ENCODE peak calls at places on chromosomes 16 and 17, in nine cellular contexts. Y is NCI-H82, Q is KG1, N is dorsolateral prefrontal cortex, S is brain pericyte, J is KBM-7, I is T-helper 2 cell, V is body of pancreas, Z is SW 1271. K is an unnamed sample.

GRCh38 chr17:66268247-66268927 is 34.0 kb upstream of the PRKCA start:
- DNase-seq in Y (no peak), Q (no peak), N (no peak), S (no peak), J (no peak), I (no peak), V (no peak), Z (peak; percentile 29), K (no peak)

GRCh38 chr16:27634781-27635180 is 84.8 kb downstream of the KATNIP start:
- DNase-seq in Y (no peak), Q (no peak), N (no peak), S (no peak), J (no peak), I (no peak), V (no peak), Z (no peak), K (no peak)

GRCh38 chr16:70391881-70392481 is 45.3 kb downstream of the DDX19A start:
- DNase-seq in Y (peak; percentile 64), Q (no peak), N (peak; percentile 66), S (no peak), J (no peak), I (no peak), V (no peak), Z (no peak), K (no peak)

GRCh38 chr16:69522732-69523404 is 42.9 kb upstream of the NFAT5 start:
- DNase-seq in Y (peak; percentile 53), Q (no peak), N (no peak), S (no peak), J (peak; percentile 32), I (no peak), V (no peak), Z (peak; percentile 14), K (no peak)

GRCh38 chr17:72719582-72720493 is 372.6 kb downstream of the SLC39A11 start:
- DNase-seq in Y (no peak), Q (peak; percentile 85), N (no peak), S (peak; percentile 47), J (peak; percentile 89), I (peak; percentile 45), V (no peak), Z (no peak), K (no peak)

GRCh38 chr16:57113042-57113453 is 20.7 kb downstream of the CPNE2 start:
- DNase-seq in Y (no peak), Q (no peak), N (no peak), S (no peak), J (no peak), I (no peak), V (no peak), Z (no peak), K (no peak)

GRCh38 chr17:61338874-61339478 is 60.7 kb upstream of the TBX2 start:
- DNase-seq in Y (no peak), Q (no peak), N (no peak), S (no peak), J (no peak), I (no peak), V (no peak), Z (no peak), K (no peak)

GRCh38 chr17:67366193-67367157 is at the start of gene PSMD12:
- DNase-seq in Y (peak; percentile 93), Q (peak; percentile 74), N (peak; percentile 93), S (no peak), J (peak; percentile 92), I (peak; percentile 87), V (peak; percentile 95), Z (peak; percentile 88), K (peak; percentile 92)

GRCh38 chr17:7636192-7636591 is 6.3 kb downstream of the SHBG start:
- DNase-seq in Y (no peak), Q (no peak), N (no peak), S (no peak), J (no peak), I (no peak), V (no peak), Z (no peak), K (no peak)

GRCh38 chr16:21980032-21980431 is 20.9 kb downstream of the PDZD9 start:
- DNase-seq in Y (no peak), Q (no peak), N (no peak), S (no peak), J (no peak), I (no peak), V (no peak), Z (no peak), K (no peak)

GRCh38 chr17:77303620-77304019 is 162.9 kb downstream of the SEC14L1 start:
- DNase-seq in Y (no peak), Q (no peak), N (no peak), S (no peak), J (no peak), I (no peak), V (no peak), Z (no peak), K (no peak)

GRCh38 chr16:35452471-35452870 is 1993.1 kb downstream of the TP53TG3F start:
- DNase-seq in Y (no peak), Q (no peak), N (no peak), S (no peak), J (no peak), I (no peak), V (no peak), Z (no peak), K (no peak)

GRCh38 chr16:31476305-31477219 is 4.6 kb downstream of the TGFB1I1 start:
- DNase-seq in Y (no peak), Q (no peak), N (peak; percentile 25), S (no peak), J (no peak), I (peak; percentile 63), V (peak; percentile 94), Z (no peak), K (no peak)

GRCh38 chr17:67032985-67033384 is 11.4 kb upstream of the CACNG1 start:
- DNase-seq in Y (no peak), Q (no peak), N (no peak), S (no peak), J (no peak), I (no peak), V (no peak), Z (no peak), K (no peak)

GRCh38 chr17:10151667-10152496 is 46.5 kb downstream of the GAS7 start:
- DNase-seq in Y (no peak), Q (no peak), N (no peak), S (no peak), J (peak; percentile 85), I (no peak), V (no peak), Z (no peak), K (peak; percentile 95)

GRCh38 chr16:78503501-78504110 is 404.2 kb downstream of the WWOX start:
- DNase-seq in Y (peak; percentile 80), Q (peak; percentile 47), N (peak; percentile 36), S (peak; percentile 5), J (peak; percentile 43), I (peak; percentile 15), V (peak; percentile 54), Z (peak; percentile 37), K (no peak)

GRCh38 chr17:44113868-44114840 is 9.3 kb downstream of the HDAC5 start:
- DNase-seq in Y (no peak), Q (no peak), N (no peak), S (no peak), J (no peak), I (no peak), V (no peak), Z (no peak), K (no peak)

GRCh38 chr17:2808367-2809335 is 12.4 kb downstream of the RAP1GAP2 start:
- DNase-seq in Y (no peak), Q (no peak), N (peak; percentile 49), S (no peak), J (no peak), I (no peak), V (no peak), Z (no peak), K (no peak)

GRCh38 chr17:82845163-82845807 is 5.5 kb upstream of the ZNF750 start:
- DNase-seq in Y (no peak), Q (no peak), N (no peak), S (no peak), J (no peak), I (no peak), V (no peak), Z (no peak), K (no peak)

K was measured in CD14-positive monocyte.